ENCODE peak calls at places on chromosomes 13 and 19, in nine cellular contexts. V is glutamatergic neuron, T is AG09309, I is epithelial cell of esophagus, M is PC-3, K is HCT116, N is kidney epithelial cell, W is cardiac muscle cell, J is mesothelial cell of epicardium. L is an unnamed sample.

GRCh38 chr13:32323912-32324311 is 8.6 kb downstream of the BRCA2 start:
- DNase-seq in V (no peak), T (no peak), I (peak), M (peak), K (no peak), N (no peak), W (peak), J (no peak), L (no peak)

GRCh38 chr13:86757236-86757978 is 913.8 kb upstream of the SLITRK5 start:
- DNase-seq in V (no peak), T (no peak), I (peak), M (peak), K (no peak), N (no peak), W (no peak), J (no peak), L (no peak)

GRCh38 chr19:49149652-49150105 is 5.5 kb downstream of the HRC start:
- DNase-seq in V (peak), T (peak), I (peak), M (peak), K (peak), N (no peak), W (peak), J (no peak), L (peak)

GRCh38 chr19:42076375-42076944 is 494 bp downstream of the ZNF574 start:
- DNase-seq in V (peak), T (no peak), I (no peak), M (peak), K (no peak), N (no peak), W (no peak), J (peak), L (no peak)

GRCh38 chr13:28379371-28380083 is 115.4 kb downstream of the FLT1 start:
- DNase-seq in V (no peak), T (no peak), I (no peak), M (no peak), K (no peak), N (no peak), W (no peak), J (no peak), L (no peak)

GRCh38 chr19:2455481-2456300 is 1.1 kb downstream of the LMNB2 start:
- DNase-seq in V (no peak), T (no peak), I (peak), M (no peak), K (no peak), N (no peak), W (peak), J (no peak), L (no peak)

GRCh38 chr19:37941820-37942515 is 35.0 kb downstream of the SIPA1L3 start:
- DNase-seq in V (no peak), T (no peak), I (no peak), M (peak), K (no peak), N (no peak), W (no peak), J (no peak), L (no peak)

GRCh38 chr13:22800726-22801401 is 379.9 kb upstream of the SGCG start:
- DNase-seq in V (no peak), T (no peak), I (peak), M (no peak), K (no peak), N (no peak), W (peak), J (no peak), L (no peak)

GRCh38 chr13:27450921-27451461 is 627 bp upstream of the MTIF3 start:
- DNase-seq in V (peak), T (no peak), I (peak), M (peak), K (peak), N (peak), W (peak), J (peak), L (no peak)

GRCh38 chr13:100753391-100753790 is 78.8 kb upstream of the TMTC4 start:
- DNase-seq in V (peak), T (no peak), I (no peak), M (no peak), K (no peak), N (no peak), W (no peak), J (no peak), L (no peak)

GRCh38 chr13:21583496-21583895 is 20.5 kb downstream of the MICU2 start:
- DNase-seq in V (no peak), T (no peak), I (no peak), M (no peak), K (no peak), N (no peak), W (peak), J (no peak), L (no peak)

GRCh38 chr19:30371960-30372824 is at the start of gene ZNF536:
- DNase-seq in V (no peak), T (no peak), I (no peak), M (no peak), K (no peak), N (no peak), W (no peak), J (no peak), L (no peak)

GRCh38 chr13:76965759-76966421 is 17.6 kb downstream of the ACOD1 start:
- DNase-seq in V (no peak), T (peak), I (peak), M (peak), K (no peak), N (no peak), W (peak), J (no peak), L (no peak)

GRCh38 chr13:35225582-35225981 is 250.9 kb downstream of the MAB21L1 start:
- DNase-seq in V (no peak), T (no peak), I (no peak), M (no peak), K (no peak), N (no peak), W (no peak), J (no peak), L (no peak)

GRCh38 chr19:40605201-40605971 is 4.2 kb downstream of the LTBP4 start:
- DNase-seq in V (peak), T (no peak), I (peak), M (peak), K (peak), N (no peak), W (peak), J (no peak), L (no peak)

GRCh38 chr19:12126707-12127106 is 13.4 kb downstream of the ZNF20 start:
- DNase-seq in V (peak), T (no peak), I (peak), M (no peak), K (no peak), N (no peak), W (peak), J (no peak), L (no peak)

GRCh38 chr19:48962029-48962848 is 2.9 kb upstream of the FTL start:
- DNase-seq in V (peak), T (no peak), I (peak), M (peak), K (no peak), N (no peak), W (peak), J (no peak), L (no peak)

GRCh38 chr13:26058704-26059103 is 6.9 kb upstream of the SHISA2 start:
- DNase-seq in V (no peak), T (no peak), I (no peak), M (no peak), K (no peak), N (no peak), W (no peak), J (no peak), L (no peak)

GRCh38 chr19:41872384-41872774 is 4.7 kb upstream of the CD79A start:
- DNase-seq in V (no peak), T (no peak), I (no peak), M (no peak), K (no peak), N (no peak), W (no peak), J (no peak), L (no peak)

GRCh38 chr19:19513671-19514070 is 1.7 kb downstream of the TSSK6 start:
- DNase-seq in V (no peak), T (no peak), I (no peak), M (no peak), K (no peak), N (no peak), W (no peak), J (no peak), L (no peak)

GRCh38 chr13:76994281-76994680 is 2.4 kb downstream of the CLN5 start:
- DNase-seq in V (no peak), T (no peak), I (peak), M (peak), K (no peak), N (no peak), W (no peak), J (no peak), L (no peak)

GRCh38 chr19:16143399-16144215 is at the start of gene HSH2D:
- DNase-seq in V (no peak), T (no peak), I (peak), M (peak), K (peak), N (peak), W (no peak), J (no peak), L (no peak)

GRCh38 chr19:49685845-49686332 is 3.5 kb upstream of the ADM5 start:
- DNase-seq in V (no peak), T (no peak), I (no peak), M (no peak), K (no peak), N (no peak), W (no peak), J (no peak), L (no peak)

GRCh38 chr13:61685683-61686013 is 270.0 kb upstream of the PCDH20 start:
- DNase-seq in V (no peak), T (no peak), I (peak), M (no peak), K (peak), N (no peak), W (no peak), J (no peak), L (no peak)

GRCh38 chr13:30618186-30618937 is 642 bp downstream of the USPL1 start:
- DNase-seq in V (peak), T (no peak), I (peak), M (peak), K (no peak), N (no peak), W (no peak), J (no peak), L (no peak)

GRCh38 chr13:30615851-30616311 is 1.8 kb upstream of the USPL1 start:
- DNase-seq in V (no peak), T (peak), I (peak), M (peak), K (no peak), N (no peak), W (peak), J (no peak), L (no peak)

GRCh38 chr13:30617315-30618185 is at the start of gene USPL1:
- DNase-seq in V (peak), T (peak), I (peak), M (peak), K (peak), N (peak), W (peak), J (peak), L (peak)

GRCh38 chr13:30618938-30619289 is 1.2 kb downstream of the USPL1 start:
- DNase-seq in V (no peak), T (no peak), I (no peak), M (no peak), K (no peak), N (no peak), W (no peak), J (no peak), L (no peak)

DNA sequence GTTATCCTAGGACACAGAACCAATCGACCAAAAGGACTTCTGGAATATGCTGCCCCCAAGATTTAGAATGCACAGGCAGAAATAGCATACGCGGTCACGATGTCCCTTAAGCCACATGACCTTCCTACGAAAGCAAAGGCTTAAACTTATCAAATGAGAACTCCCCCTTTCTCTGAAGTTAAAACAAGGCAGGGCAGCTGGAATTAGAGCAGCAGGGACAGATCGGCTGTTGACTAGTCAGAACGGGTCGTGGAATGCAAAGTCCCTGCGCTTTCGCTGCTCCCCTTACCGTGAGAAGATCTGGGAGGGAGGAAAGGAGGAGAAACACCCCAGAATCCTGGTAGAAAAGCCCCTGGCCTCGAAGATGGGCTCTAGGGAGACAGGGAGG is 799 bp upstream of the USPL1 start:
- DNase-seq in V (no peak), T (peak), I (peak), M (peak), K (peak), N (peak), W (peak), J (no peak), L (no peak)
- TF ChIP-seq CTCF in V (no peak), T (no peak), I (no peak), M (no peak), K (no peak), N (no peak), W (no peak), J (no peak), L (no peak)

GRCh38 chr13:41905600-41906254 is 55.2 kb downstream of the VWA8 start:
- DNase-seq in V (no peak), T (no peak), I (peak), M (peak), K (peak), N (peak), W (peak), J (no peak), L (no peak)
- TF ChIP-seq CTCF in V (peak), T (peak), I (peak), M (peak), K (peak), N (peak), W (peak), J (no peak), L (peak)

DNA sequence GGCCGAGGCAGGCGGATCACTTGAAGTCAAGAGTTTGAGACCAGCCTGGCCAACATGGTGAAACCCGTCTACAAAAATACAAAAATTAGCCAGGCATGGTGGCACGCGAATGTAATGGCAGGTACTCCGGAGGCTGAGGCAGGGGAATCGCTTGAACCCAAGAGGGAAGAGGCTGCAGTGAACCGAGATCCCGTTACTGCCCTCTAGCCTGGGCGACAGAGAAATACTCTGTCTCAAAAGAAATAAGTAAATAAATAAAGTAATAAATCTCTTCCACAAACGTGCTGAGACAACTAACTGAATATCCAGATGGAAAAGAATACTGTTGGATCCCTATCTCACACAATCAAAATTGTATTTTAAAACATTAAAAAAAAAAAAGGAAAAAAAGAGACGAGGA is 807 bp upstream of the ZNF813 start:
- DNase-seq in V (no peak), T (no peak), I (no peak), M (no peak), K (no peak), N (no peak), W (no peak), J (no peak), L (no peak)
- TF ChIP-seq CTCF in V (no peak), T (no peak), I (no peak), M (no peak), K (no peak), N (no peak), W (no peak), J (no peak), L (no peak)

DNA sequence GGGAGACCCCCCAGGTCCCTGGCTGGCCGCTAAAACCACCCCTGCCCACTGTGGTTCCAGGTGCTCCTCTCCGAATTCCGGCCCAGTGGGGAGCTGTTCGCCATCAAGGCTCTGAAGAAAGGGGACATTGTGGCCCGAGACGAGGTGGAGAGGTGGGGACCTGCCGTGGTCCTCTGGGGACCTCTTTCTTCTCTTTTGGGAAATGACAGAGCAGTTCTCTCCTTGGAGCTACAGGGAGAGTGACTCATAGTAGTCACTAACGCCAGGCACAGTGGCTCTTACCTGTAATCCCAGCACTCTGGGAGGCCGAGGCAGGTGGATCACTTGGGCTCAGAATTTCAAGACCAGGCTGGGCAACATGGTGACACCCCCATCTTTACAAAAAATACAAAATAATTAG is 7.3 kb downstream of the PTGER1 start:
- DNase-seq in V (no peak), T (no peak), I (peak), M (peak), K (no peak), N (no peak), W (no peak), J (no peak), L (no peak)
- TF ChIP-seq CTCF in V (no peak), T (peak), I (peak), M (peak), K (peak), N (no peak), W (no peak), J (no peak), L (no peak)

DNA sequence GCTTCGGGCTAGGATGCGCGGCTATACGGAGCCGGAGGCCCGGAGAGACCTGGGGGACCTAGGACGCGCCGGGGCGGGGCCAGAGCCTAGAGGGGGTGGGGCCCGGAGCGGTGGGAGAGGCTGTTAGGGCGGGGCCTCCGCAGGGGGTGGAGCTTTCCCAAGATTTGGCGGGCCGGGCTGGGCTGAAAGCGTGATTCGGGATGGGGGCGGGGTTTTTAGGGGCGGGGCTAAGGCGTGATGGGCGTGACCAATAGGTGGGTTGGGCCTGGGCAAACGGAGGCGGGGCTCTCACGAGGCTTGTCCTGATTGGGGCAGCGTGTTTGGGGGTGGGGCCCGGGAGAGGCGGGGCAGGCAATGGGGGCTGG is 439 bp downstream of the RAB11B start:
- DNase-seq in V (peak), T (peak), I (peak), M (peak), K (peak), N (peak), W (peak), J (peak), L (peak)
- TF ChIP-seq CTCF in V (no peak), T (no peak), I (no peak), M (no peak), K (no peak), N (no peak), W (no peak), J (no peak), L (no peak)

DNA sequence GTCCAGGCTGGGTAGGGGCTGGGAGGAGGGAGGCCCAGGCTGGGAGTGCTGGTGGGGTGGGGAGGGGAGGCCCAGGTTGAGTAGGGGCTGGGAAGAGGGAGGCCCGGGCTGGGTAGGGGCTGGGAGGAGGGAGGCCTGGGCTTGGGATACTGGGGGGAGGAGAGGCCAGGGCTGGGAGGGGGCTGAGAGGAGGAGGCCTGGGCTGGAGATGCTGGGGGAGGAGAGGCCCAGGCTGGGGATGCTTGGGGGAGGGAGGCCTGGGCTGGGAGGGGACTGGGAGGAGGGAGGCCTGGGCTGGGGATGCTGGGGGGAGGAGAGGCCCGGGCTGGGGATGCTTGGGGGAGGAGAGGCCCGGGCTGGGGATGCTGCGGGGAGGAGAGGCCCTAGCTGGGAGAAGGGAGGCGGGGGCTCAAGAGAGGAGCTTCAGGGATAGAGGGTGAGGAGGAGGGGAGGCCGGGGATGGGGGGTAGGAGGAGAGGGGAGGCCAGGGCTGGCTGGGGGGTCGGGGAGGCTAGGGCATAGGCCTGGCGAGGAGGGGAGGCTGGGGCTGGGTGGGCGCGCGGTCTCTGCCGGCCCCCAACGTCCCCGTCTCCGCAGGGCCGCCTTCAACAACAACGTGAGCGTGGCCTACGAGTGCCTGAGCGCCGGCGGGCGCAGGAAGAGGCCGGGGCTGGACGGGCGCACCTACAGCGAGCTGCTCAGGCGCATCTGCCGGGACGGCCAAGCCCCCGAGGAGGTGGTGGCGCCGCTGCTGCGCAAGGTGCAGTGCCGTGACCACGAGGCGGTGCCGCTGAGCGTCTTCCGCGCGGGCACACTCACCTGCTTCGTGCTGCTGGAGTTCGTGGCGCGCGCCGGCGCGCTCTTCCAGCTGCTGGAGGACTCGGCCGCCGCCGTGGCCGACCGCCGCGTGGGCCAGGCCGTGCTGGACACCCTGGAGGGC is 11.3 kb downstream of the TPGS1 start:
- DNase-seq in V (peak), T (no peak), I (peak), M (no peak), K (no peak), N (no peak), W (peak), J (peak), L (no peak)
- TF ChIP-seq CTCF in V (no peak), T (no peak), I (peak), M (no peak), K (no peak), N (peak), W (no peak), J (no peak), L (no peak)

DNA sequence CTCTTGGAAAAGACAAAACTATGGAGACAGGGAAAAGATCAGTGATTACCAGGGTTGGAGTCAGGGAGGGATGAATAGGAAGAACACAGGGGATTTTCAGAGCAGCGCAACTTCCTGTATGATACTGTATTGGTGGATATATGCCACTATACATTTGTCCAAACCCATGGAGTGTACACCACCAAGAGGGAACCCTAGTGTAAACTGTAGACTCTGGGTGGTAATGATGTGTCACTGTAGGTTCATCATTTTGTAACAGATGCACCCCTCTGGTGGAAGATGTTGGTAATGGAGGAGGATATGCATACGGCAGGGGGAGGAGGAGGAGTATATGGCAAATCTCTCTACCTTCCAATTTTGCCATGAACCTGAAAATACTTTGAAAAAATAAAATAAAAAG is 68.1 kb downstream of the UFM1 start:
- DNase-seq in V (no peak), T (no peak), I (peak), M (peak), K (no peak), N (no peak), W (peak), J (no peak), L (no peak)
- TF ChIP-seq CTCF in V (peak), T (peak), I (peak), M (peak), K (peak), N (peak), W (peak), J (no peak), L (peak)

GRCh38 chr13:47798906-47799305 is 202.2 kb downstream of the SUCLA2 start:
- DNase-seq in V (no peak), T (peak), I (peak), M (peak), K (no peak), N (no peak), W (peak), J (no peak), L (no peak)
- TF ChIP-seq CTCF in V (no peak), T (peak), I (peak), M (peak), K (peak), N (peak), W (peak), J (no peak), L (no peak)

L was measured in D721Med.